ENCODE peak calls at places on chromosomes 16 and 17, in seven cellular contexts. E is fibroblast of lung; S is A549; W is upper lobe of right lung; X is naive thymus-derived CD4-positive, alpha-beta T cell; M is spleen; K is ascending aorta. N is an unnamed sample.

GRCh38 chr17:49076575-49077384 is 55.8 kb upstream of the B4GALNT2 start:
- DNase-seq in E (peak; percentile 91), S (no peak), W (no peak), X (no peak), M (no peak), K (no peak), N (peak; percentile 82)

GRCh38 chr17:49965522-49965905 is 3.5 kb upstream of the DLX4 start:
- DNase-seq in E (no peak), S (no peak), W (no peak), X (no peak), M (no peak), K (no peak), N (no peak)

GRCh38 chr16:22923491-22923890 is 109.5 kb downstream of the HS3ST2 start:
- DNase-seq in E (no peak), S (no peak), W (no peak), X (no peak), M (no peak), K (no peak), N (no peak)

GRCh38 chr17:2709173-2709661 is 2.3 kb downstream of the CLUH start:
- DNase-seq in E (no peak), S (no peak), W (peak; percentile 87), X (no peak), M (no peak), K (no peak), N (no peak)

GRCh38 chr17:57257213-57257873 is 1.0 kb downstream of the MSI2 start:
- DNase-seq in E (no peak), S (no peak), W (no peak), X (peak; percentile 22), M (no peak), K (no peak), N (no peak)

GRCh38 chr16:51753382-51753781 is 602.3 kb upstream of the SALL1 start:
- DNase-seq in E (no peak), S (no peak), W (no peak), X (no peak), M (no peak), K (no peak), N (no peak)

GRCh38 chr16:85114909-85115567 is 2.8 kb upstream of the CIBAR2 start:
- DNase-seq in E (peak; percentile 63), S (peak; percentile 96), W (peak; percentile 94), X (peak; percentile 64), M (peak; percentile 95), K (no peak), N (peak; percentile 87)

GRCh38 chr16:86343111-86343642 is 167.2 kb upstream of the FOXF1 start:
- DNase-seq in E (peak; percentile 83), S (no peak), W (no peak), X (no peak), M (no peak), K (peak; percentile 55), N (peak; percentile 82)

GRCh38 chr16:88533381-88533831 is 36.8 kb upstream of the ZC3H18 start:
- DNase-seq in E (peak; percentile 58), S (no peak), W (no peak), X (no peak), M (no peak), K (no peak), N (no peak)

GRCh38 chr16:24988137-24988535 is 27.0 kb downstream of the ARHGAP17 start:
- DNase-seq in E (peak; percentile 53), S (no peak), W (no peak), X (no peak), M (no peak), K (no peak), N (no peak)

GRCh38 chr17:18285296-18285695 is 24.8 kb downstream of the MIEF2 start:
- DNase-seq in E (no peak), S (no peak), W (no peak), X (no peak), M (peak; percentile 54), K (no peak), N (no peak)

GRCh38 chr16:76668207-76668725 is 391.1 kb downstream of the CNTNAP4 start:
- DNase-seq in E (no peak), S (no peak), W (no peak), X (no peak), M (no peak), K (no peak), N (no peak)

GRCh38 chr16:57985204-57986121 is 14.5 kb upstream of the CNGB1 start:
- DNase-seq in E (no peak), S (no peak), W (no peak), X (no peak), M (peak; percentile 75), K (no peak), N (no peak)

GRCh38 chr16:6019490-6019991 is 921.9 kb upstream of the EEF2KMT start:
- DNase-seq in E (peak; percentile 1), S (no peak), W (no peak), X (no peak), M (no peak), K (no peak), N (no peak)

GRCh38 chr17:49497147-49498036 is 2.3 kb downstream of the NGFR start:
- DNase-seq in E (peak; percentile 63), S (peak; percentile 48), W (no peak), X (no peak), M (no peak), K (peak; percentile 55), N (no peak)

GRCh38 chr16:28983644-28984043 is 1.2 kb upstream of the LAT start:
- DNase-seq in E (no peak), S (no peak), W (no peak), X (no peak), M (peak; percentile 79), K (no peak), N (no peak)

GRCh38 chr16:26816885-26817571 is 249.7 kb upstream of the C16orf82 start:
- DNase-seq in E (peak; percentile 20), S (peak; percentile 14), W (no peak), X (no peak), M (no peak), K (no peak), N (no peak)

GRCh38 chr16:84266451-84266850 is 26.6 kb upstream of the KCNG4 start:
- DNase-seq in E (peak; percentile 58), S (peak; percentile 74), W (no peak), X (no peak), M (no peak), K (no peak), N (peak; percentile 34)

DNA sequence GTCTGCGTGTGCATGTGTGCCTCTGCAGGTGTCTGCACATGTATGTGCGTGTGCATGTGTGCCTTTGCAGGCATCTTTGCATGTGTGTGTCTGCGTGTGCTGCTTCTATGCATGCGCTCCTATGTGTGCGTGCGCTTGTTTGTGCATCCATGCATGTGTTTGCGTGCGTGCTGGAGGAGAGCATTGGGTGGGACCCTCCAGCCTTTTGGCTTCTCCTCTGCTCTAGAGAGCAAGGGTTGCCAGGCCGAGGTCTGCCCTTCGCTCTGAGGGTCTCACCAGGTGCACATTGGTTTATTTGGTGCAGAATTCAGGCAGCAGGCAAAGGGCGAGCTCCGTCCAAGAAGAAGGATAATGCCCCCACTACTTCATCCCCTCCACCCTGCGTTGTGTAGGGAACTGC is 1.1 kb upstream of the RAB40B start:
- DNase-seq in E (no peak), S (no peak), W (no peak), X (no peak), M (no peak), K (no peak), N (no peak)
- H3K4me3 ChIP-seq in E (peak overlapping the region; percentile 69), S (peak overlapping the region; percentile 60), W (peak overlapping the region; percentile 78), X (peak overlapping the region; percentile 83), M (peak overlapping the region; percentile 69), K (peak overlapping the region; percentile 99), N (no peak overlapping the region)

DNA sequence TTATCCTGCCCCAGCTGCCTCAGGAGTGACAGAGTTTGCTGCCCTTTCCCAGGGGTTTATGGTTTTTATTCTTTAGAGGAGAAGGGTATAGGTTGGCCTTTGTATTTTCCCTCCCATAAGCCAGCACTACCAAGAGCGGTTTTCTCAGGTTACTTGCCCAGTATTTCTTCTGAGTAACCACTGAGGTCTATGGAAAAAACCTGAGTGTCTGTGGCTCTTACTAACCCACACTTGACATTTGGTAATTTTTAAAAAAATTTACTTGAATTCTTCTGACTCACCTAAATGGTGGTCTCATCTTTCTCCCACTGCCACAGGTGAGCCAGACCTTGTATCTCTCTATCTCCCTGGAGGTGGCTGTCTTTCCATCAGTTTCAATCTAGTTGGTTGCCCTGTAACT is 6.0 kb downstream of the SLC7A6 start:
- DNase-seq in E (no peak), S (no peak), W (no peak), X (no peak), M (no peak), K (no peak), N (no peak)
- H3K27ac ChIP-seq in E (no peak overlapping the region), S (no peak overlapping the region), W (no peak overlapping the region), X (peak overlapping the region; percentile 83), M (no peak overlapping the region), K (no peak overlapping the region), N (no peak overlapping the region)

GRCh38 chr17:43014020-43014615 is 7.5 kb downstream of the IFI35 start:
- DNase-seq in E (no peak), S (no peak), W (no peak), X (no peak), M (no peak), K (no peak), N (no peak)
- H3K4me1 ChIP-seq in E (no peaks in the 10 kb centered on the region), S (peaks cover 13% of the 10 kb centered on the region), W (peaks cover 35% of the 10 kb centered on the region), X (no peaks in the 10 kb centered on the region), M (peaks cover 18% of the 10 kb centered on the region), K (no peaks in the 10 kb centered on the region), N (peaks cover 14% of the 10 kb centered on the region)

DNA sequence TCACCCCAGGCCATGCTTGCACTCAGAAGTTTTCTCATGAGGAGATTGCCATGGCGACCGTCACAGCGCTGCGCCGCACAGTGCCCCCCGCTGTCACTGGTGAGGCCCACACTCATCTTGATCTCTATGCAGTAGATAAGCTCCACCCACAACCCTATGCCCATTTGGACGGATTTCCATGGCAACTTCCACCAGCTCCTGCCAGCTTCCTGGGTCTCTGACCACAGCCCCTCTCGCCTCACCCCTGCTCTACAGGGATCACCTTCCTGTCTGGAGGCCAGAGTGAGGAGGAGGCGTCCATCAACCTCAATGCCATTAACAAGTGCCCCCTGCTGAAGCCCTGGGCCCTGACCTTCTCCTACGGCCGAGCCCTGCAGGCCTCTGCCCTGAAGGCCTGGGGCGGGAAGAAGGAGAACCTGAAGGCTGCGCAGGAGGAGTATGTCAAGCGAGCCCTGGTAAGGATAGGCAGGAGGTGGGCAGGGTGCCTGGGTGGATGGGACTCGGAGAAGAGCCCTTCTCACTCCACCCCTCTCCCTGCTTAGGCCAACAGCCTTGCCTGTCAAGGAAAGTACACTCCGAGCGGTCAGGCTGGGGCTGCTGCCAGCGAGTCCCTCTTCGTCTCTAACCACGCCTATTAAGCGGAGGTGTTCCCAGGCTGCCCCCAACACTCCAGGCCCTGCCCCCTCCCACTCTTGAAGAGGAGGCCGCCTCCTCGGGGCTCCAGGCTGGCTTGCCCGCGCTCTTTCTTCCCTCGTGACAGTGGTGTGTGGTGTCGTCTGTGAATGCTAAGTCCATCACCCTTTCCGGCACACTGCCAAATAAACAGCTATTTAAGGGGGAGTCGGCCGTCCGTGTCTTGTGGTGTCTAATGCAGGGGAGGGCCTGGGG is 4.3 kb downstream of the ALDOA start:
- DNase-seq in E (peak; percentile 57), S (no peak), W (no peak), X (no peak), M (no peak), K (no peak), N (no peak)
- H3K4me3 ChIP-seq in E (peak overlapping the region; percentile 36), S (no peak overlapping the region), W (no peak overlapping the region), X (no peak overlapping the region), M (no peak overlapping the region), K (peak overlapping the region; percentile 7), N (no peak overlapping the region)